ENCODE peak calls at places on chromosomes 3 and 15, in ten cellular contexts. One of them, this sample, is unnamed. For H3K36me3 and H3K27me3, the result is how much of the 10 kb centered on the place peaks cover.

GRCh38 chr3:122030381-122031122 is 8.5 kb upstream of the ILDR1 start:
- DNase-seq in uterus: no peak
- DNase-seq in CD4-positive, CD25-positive, alpha-beta regulatory T cell: peak
- DNase-seq in GM23248: peak
- DNase-seq in brain microvascular endothelial cell: peak
- DNase-seq in tibial artery: no peak
- DNase-seq in trophoblast cell: no peak
- DNase-seq in tibial nerve: no peak
- DNase-seq in adrenal gland: no peak
- DNase-seq in psoas muscle: no peak
- DNase-seq in this sample: no peak

GRCh38 chr15:58306591-58307312 is 125.0 kb upstream of the LIPC start:
- DNase-seq in uterus: no peak
- DNase-seq in CD4-positive, CD25-positive, alpha-beta regulatory T cell: no peak
- DNase-seq in GM23248: peak
- DNase-seq in brain microvascular endothelial cell: no peak
- DNase-seq in tibial artery: no peak
- DNase-seq in trophoblast cell: no peak
- DNase-seq in tibial nerve: no peak
- DNase-seq in adrenal gland: no peak
- DNase-seq in psoas muscle: no peak
- DNase-seq in this sample: peak

GRCh38 chr3:188220988-188221818 is 67.2 kb downstream of the LPP start:
- DNase-seq in uterus: peak
- DNase-seq in CD4-positive, CD25-positive, alpha-beta regulatory T cell: no peak
- DNase-seq in GM23248: peak
- DNase-seq in brain microvascular endothelial cell: peak
- DNase-seq in tibial artery: peak
- DNase-seq in trophoblast cell: no peak
- DNase-seq in tibial nerve: peak
- DNase-seq in adrenal gland: no peak
- DNase-seq in psoas muscle: peak
- DNase-seq in this sample: no peak

GRCh38 chr3:32303977-32304376 is 65.5 kb downstream of the CMTM8 start:
- DNase-seq in uterus: no peak
- DNase-seq in CD4-positive, CD25-positive, alpha-beta regulatory T cell: no peak
- DNase-seq in GM23248: no peak
- DNase-seq in brain microvascular endothelial cell: no peak
- DNase-seq in tibial artery: no peak
- DNase-seq in trophoblast cell: no peak
- DNase-seq in tibial nerve: no peak
- DNase-seq in adrenal gland: no peak
- DNase-seq in psoas muscle: no peak
- DNase-seq in this sample: no peak

GRCh38 chr3:159238646-159239045 is 436.8 kb downstream of the MFSD1 start:
- DNase-seq in uterus: no peak
- DNase-seq in CD4-positive, CD25-positive, alpha-beta regulatory T cell: no peak
- DNase-seq in GM23248: peak
- DNase-seq in brain microvascular endothelial cell: no peak
- DNase-seq in tibial artery: no peak
- DNase-seq in trophoblast cell: no peak
- DNase-seq in tibial nerve: no peak
- DNase-seq in adrenal gland: no peak
- DNase-seq in psoas muscle: no peak
- DNase-seq in this sample: no peak

GRCh38 chr3:146503459-146504202 is 34.3 kb upstream of the PLSCR2 start:
- DNase-seq in uterus: no peak
- DNase-seq in CD4-positive, CD25-positive, alpha-beta regulatory T cell: no peak
- DNase-seq in GM23248: peak
- DNase-seq in brain microvascular endothelial cell: peak
- DNase-seq in tibial artery: peak
- DNase-seq in trophoblast cell: peak
- DNase-seq in tibial nerve: no peak
- DNase-seq in adrenal gland: no peak
- DNase-seq in psoas muscle: no peak
- DNase-seq in this sample: no peak

GRCh38 chr15:45471151-45471550 is 51.4 kb downstream of the SLC30A4 start:
- DNase-seq in uterus: no peak
- DNase-seq in CD4-positive, CD25-positive, alpha-beta regulatory T cell: no peak
- DNase-seq in GM23248: no peak
- DNase-seq in brain microvascular endothelial cell: no peak
- DNase-seq in tibial artery: no peak
- DNase-seq in trophoblast cell: peak
- DNase-seq in tibial nerve: no peak
- DNase-seq in adrenal gland: no peak
- DNase-seq in psoas muscle: no peak
- DNase-seq in this sample: no peak

GRCh38 chr3:28308196-28308595 is 40.3 kb upstream of the ZCWPW2 start:
- DNase-seq in uterus: no peak
- DNase-seq in CD4-positive, CD25-positive, alpha-beta regulatory T cell: no peak
- DNase-seq in GM23248: no peak
- DNase-seq in brain microvascular endothelial cell: no peak
- DNase-seq in tibial artery: no peak
- DNase-seq in trophoblast cell: peak
- DNase-seq in tibial nerve: no peak
- DNase-seq in adrenal gland: no peak
- DNase-seq in psoas muscle: no peak
- DNase-seq in this sample: no peak

GRCh38 chr3:65873028-65873427 is 165.7 kb downstream of the MAGI1 start:
- DNase-seq in uterus: no peak
- DNase-seq in CD4-positive, CD25-positive, alpha-beta regulatory T cell: no peak
- DNase-seq in GM23248: no peak
- DNase-seq in brain microvascular endothelial cell: no peak
- DNase-seq in tibial artery: no peak
- DNase-seq in trophoblast cell: no peak
- DNase-seq in tibial nerve: no peak
- DNase-seq in adrenal gland: peak
- DNase-seq in psoas muscle: no peak
- DNase-seq in this sample: no peak

GRCh38 chr3:170128259-170128976 is 53.1 kb downstream of the PHC3 start:
- DNase-seq in uterus: no peak
- DNase-seq in CD4-positive, CD25-positive, alpha-beta regulatory T cell: peak
- DNase-seq in GM23248: no peak
- DNase-seq in brain microvascular endothelial cell: no peak
- DNase-seq in tibial artery: no peak
- DNase-seq in trophoblast cell: no peak
- DNase-seq in tibial nerve: no peak
- DNase-seq in adrenal gland: no peak
- DNase-seq in psoas muscle: no peak
- DNase-seq in this sample: no peak

GRCh38 chr15:96348112-96349027 is 17.9 kb downstream of the NR2F2 start:
- DNase-seq in uterus: no peak
- DNase-seq in CD4-positive, CD25-positive, alpha-beta regulatory T cell: no peak
- DNase-seq in GM23248: no peak
- DNase-seq in brain microvascular endothelial cell: peak
- DNase-seq in tibial artery: no peak
- DNase-seq in trophoblast cell: no peak
- DNase-seq in tibial nerve: no peak
- DNase-seq in adrenal gland: no peak
- DNase-seq in psoas muscle: no peak
- DNase-seq in this sample: peak

GRCh38 chr3:38800511-38800910 is 15.5 kb downstream of the SCN10A start:
- DNase-seq in uterus: no peak
- DNase-seq in CD4-positive, CD25-positive, alpha-beta regulatory T cell: no peak
- DNase-seq in GM23248: no peak
- DNase-seq in brain microvascular endothelial cell: no peak
- DNase-seq in tibial artery: no peak
- DNase-seq in trophoblast cell: no peak
- DNase-seq in tibial nerve: no peak
- DNase-seq in adrenal gland: no peak
- DNase-seq in psoas muscle: no peak
- DNase-seq in this sample: no peak
- H3K4me3 ChIP-seq in uterus: no peak
- H3K4me3 ChIP-seq in CD4-positive, CD25-positive, alpha-beta regulatory T cell: no peak
- H3K4me3 ChIP-seq in GM23248: no peak
- H3K4me3 ChIP-seq in brain microvascular endothelial cell: no peak
- H3K4me3 ChIP-seq in tibial artery: no peak
- H3K4me3 ChIP-seq in trophoblast cell: no peak
- H3K4me3 ChIP-seq in tibial nerve: no peak
- H3K4me3 ChIP-seq in adrenal gland: no peak
- H3K4me3 ChIP-seq in psoas muscle: no peak
- H3K4me3 ChIP-seq in this sample: no peak

GRCh38 chr15:56948000-56948765 is 29.7 kb downstream of the TCF12 start:
- DNase-seq in uterus: no peak
- DNase-seq in CD4-positive, CD25-positive, alpha-beta regulatory T cell: no peak
- DNase-seq in GM23248: no peak
- DNase-seq in brain microvascular endothelial cell: no peak
- DNase-seq in tibial artery: no peak
- DNase-seq in trophoblast cell: peak
- DNase-seq in tibial nerve: no peak
- DNase-seq in adrenal gland: no peak
- DNase-seq in psoas muscle: no peak
- DNase-seq in this sample: no peak

GRCh38 chr15:56946150-56946549 is 27.7 kb downstream of the TCF12 start:
- DNase-seq in uterus: no peak
- DNase-seq in CD4-positive, CD25-positive, alpha-beta regulatory T cell: no peak
- DNase-seq in GM23248: no peak
- DNase-seq in brain microvascular endothelial cell: no peak
- DNase-seq in tibial artery: no peak
- DNase-seq in trophoblast cell: no peak
- DNase-seq in tibial nerve: no peak
- DNase-seq in adrenal gland: no peak
- DNase-seq in psoas muscle: no peak
- DNase-seq in this sample: no peak

GRCh38 chr15:56950979-56951378 is 32.5 kb downstream of the TCF12 start:
- DNase-seq in uterus: no peak
- DNase-seq in CD4-positive, CD25-positive, alpha-beta regulatory T cell: no peak
- DNase-seq in GM23248: no peak
- DNase-seq in brain microvascular endothelial cell: no peak
- DNase-seq in tibial artery: no peak
- DNase-seq in trophoblast cell: no peak
- DNase-seq in tibial nerve: no peak
- DNase-seq in adrenal gland: no peak
- DNase-seq in psoas muscle: no peak
- DNase-seq in this sample: no peak

GRCh38 chr15:56944485-56944884 is 26.0 kb downstream of the TCF12 start:
- DNase-seq in uterus: no peak
- DNase-seq in CD4-positive, CD25-positive, alpha-beta regulatory T cell: no peak
- DNase-seq in GM23248: no peak
- DNase-seq in brain microvascular endothelial cell: no peak
- DNase-seq in tibial artery: no peak
- DNase-seq in trophoblast cell: no peak
- DNase-seq in tibial nerve: no peak
- DNase-seq in adrenal gland: no peak
- DNase-seq in psoas muscle: no peak
- DNase-seq in this sample: no peak

DNA sequence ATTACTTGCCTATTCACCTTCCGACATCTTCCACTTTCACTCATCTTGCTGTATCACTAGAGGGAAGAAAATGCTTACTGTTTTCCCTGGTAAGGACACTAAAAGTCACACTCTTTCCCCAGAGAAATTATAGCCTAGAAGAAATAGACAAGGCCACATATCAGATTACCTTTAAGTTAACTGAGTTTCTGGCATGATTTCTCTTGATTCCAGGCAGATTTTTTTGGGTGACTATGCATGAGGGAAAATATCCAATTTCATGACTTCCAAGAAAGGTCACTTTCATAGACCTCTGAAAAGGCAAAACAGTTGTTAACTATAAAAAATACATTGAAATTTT is 30.3 kb downstream of the TCF12 start:
- DNase-seq in uterus: no peak
- DNase-seq in CD4-positive, CD25-positive, alpha-beta regulatory T cell: no peak
- DNase-seq in GM23248: no peak
- DNase-seq in brain microvascular endothelial cell: no peak
- DNase-seq in tibial artery: no peak
- DNase-seq in trophoblast cell: no peak
- DNase-seq in tibial nerve: no peak
- DNase-seq in adrenal gland: no peak
- DNase-seq in psoas muscle: no peak
- DNase-seq in this sample: no peak
- H3K36me3 ChIP-seq in uterus: under half
- H3K36me3 ChIP-seq in CD4-positive, CD25-positive, alpha-beta regulatory T cell: under half
- H3K36me3 ChIP-seq in GM23248: under half
- H3K36me3 ChIP-seq in brain microvascular endothelial cell: under half
- H3K36me3 ChIP-seq in tibial artery: under half
- H3K36me3 ChIP-seq in trophoblast cell: under half
- H3K36me3 ChIP-seq in tibial nerve: under half
- H3K36me3 ChIP-seq in adrenal gland: under half
- H3K36me3 ChIP-seq in psoas muscle: under half
- H3K36me3 ChIP-seq in this sample: under half

GRCh38 chr15:73367624-73368300 is 996 bp downstream of the HCN4 start:
- DNase-seq in uterus: no peak
- DNase-seq in CD4-positive, CD25-positive, alpha-beta regulatory T cell: no peak
- DNase-seq in GM23248: peak
- DNase-seq in brain microvascular endothelial cell: no peak
- DNase-seq in tibial artery: no peak
- DNase-seq in trophoblast cell: no peak
- DNase-seq in tibial nerve: no peak
- DNase-seq in adrenal gland: no peak
- DNase-seq in psoas muscle: no peak
- DNase-seq in this sample: peak
- H3K27me3 ChIP-seq in uterus: under half
- H3K27me3 ChIP-seq in CD4-positive, CD25-positive, alpha-beta regulatory T cell: under half
- H3K27me3 ChIP-seq in GM23248: half or more
- H3K27me3 ChIP-seq in brain microvascular endothelial cell: half or more
- H3K27me3 ChIP-seq in tibial artery: under half
- H3K27me3 ChIP-seq in trophoblast cell: under half
- H3K27me3 ChIP-seq in tibial nerve: half or more
- H3K27me3 ChIP-seq in adrenal gland: half or more
- H3K27me3 ChIP-seq in psoas muscle: under half
- H3K27me3 ChIP-seq in this sample: under half

GRCh38 chr3:143000525-143000924 is 845 bp upstream of the U2SURP start:
- DNase-seq in uterus: no peak
- DNase-seq in CD4-positive, CD25-positive, alpha-beta regulatory T cell: no peak
- DNase-seq in GM23248: peak
- DNase-seq in brain microvascular endothelial cell: peak
- DNase-seq in tibial artery: no peak
- DNase-seq in trophoblast cell: peak
- DNase-seq in tibial nerve: no peak
- DNase-seq in adrenal gland: no peak
- DNase-seq in psoas muscle: no peak
- DNase-seq in this sample: no peak

GRCh38 chr3:143001369-143002082 is at the start of gene U2SURP:
- DNase-seq in uterus: peak
- DNase-seq in CD4-positive, CD25-positive, alpha-beta regulatory T cell: peak
- DNase-seq in GM23248: peak
- DNase-seq in brain microvascular endothelial cell: peak
- DNase-seq in tibial artery: peak
- DNase-seq in trophoblast cell: peak
- DNase-seq in tibial nerve: peak
- DNase-seq in adrenal gland: peak
- DNase-seq in psoas muscle: peak
- DNase-seq in this sample: peak

GRCh38 chr3:142998439-142998838 is 2.9 kb upstream of the U2SURP start:
- DNase-seq in uterus: no peak
- DNase-seq in CD4-positive, CD25-positive, alpha-beta regulatory T cell: no peak
- DNase-seq in GM23248: peak
- DNase-seq in brain microvascular endothelial cell: no peak
- DNase-seq in tibial artery: no peak
- DNase-seq in trophoblast cell: no peak
- DNase-seq in tibial nerve: no peak
- DNase-seq in adrenal gland: no peak
- DNase-seq in psoas muscle: no peak
- DNase-seq in this sample: no peak

GRCh38 chr3:143001034-143001368 is 369 bp upstream of the U2SURP start:
- DNase-seq in uterus: no peak
- DNase-seq in CD4-positive, CD25-positive, alpha-beta regulatory T cell: no peak
- DNase-seq in GM23248: no peak
- DNase-seq in brain microvascular endothelial cell: no peak
- DNase-seq in tibial artery: no peak
- DNase-seq in trophoblast cell: no peak
- DNase-seq in tibial nerve: peak
- DNase-seq in adrenal gland: no peak
- DNase-seq in psoas muscle: peak
- DNase-seq in this sample: no peak

GRCh38 chr3:142999881-143000280 is 1.5 kb upstream of the U2SURP start:
- DNase-seq in uterus: no peak
- DNase-seq in CD4-positive, CD25-positive, alpha-beta regulatory T cell: no peak
- DNase-seq in GM23248: no peak
- DNase-seq in brain microvascular endothelial cell: no peak
- DNase-seq in tibial artery: no peak
- DNase-seq in trophoblast cell: no peak
- DNase-seq in tibial nerve: no peak
- DNase-seq in adrenal gland: no peak
- DNase-seq in psoas muscle: no peak
- DNase-seq in this sample: no peak
- H3K4me3 ChIP-seq in uterus: no peak
- H3K4me3 ChIP-seq in CD4-positive, CD25-positive, alpha-beta regulatory T cell: no peak
- H3K4me3 ChIP-seq in GM23248: peak
- H3K4me3 ChIP-seq in brain microvascular endothelial cell: peak
- H3K4me3 ChIP-seq in tibial artery: no peak
- H3K4me3 ChIP-seq in trophoblast cell: no peak
- H3K4me3 ChIP-seq in tibial nerve: peak
- H3K4me3 ChIP-seq in adrenal gland: no peak
- H3K4me3 ChIP-seq in psoas muscle: peak
- H3K4me3 ChIP-seq in this sample: no peak